ENCODE peak calls at places on chromosome 4, in four cellular contexts. D is HCT116, B is K562, L is HepG2. O is an unnamed sample.

GRCh38 chr4:37885496-37885895 is 5.4 kb upstream of the TBC1D1 start:
- DNase-seq in D (no peak), B (no peak), L (no peak), O (no peak)

GRCh38 chr4:180542445-180543100 is 1700.6 kb upstream of the TENM3 start:
- DNase-seq in D (peak), B (no peak), L (no peak), O (no peak)

GRCh38 chr4:83013420-83013867 is 2.8 kb upstream of the LIN54 start:
- DNase-seq in D (no peak), B (no peak), L (no peak), O (no peak)

GRCh38 chr4:58061967-58062366 is 951.8 kb upstream of the IGFBP7 start:
- DNase-seq in D (no peak), B (no peak), L (no peak), O (no peak)

GRCh38 chr4:113840850-113841249 is 79.3 kb upstream of the CAMK2D start:
- DNase-seq in D (no peak), B (no peak), L (no peak), O (no peak)

GRCh38 chr4:124206779-124207605 is 505.5 kb downstream of the ANKRD50 start:
- DNase-seq in D (no peak), B (no peak), L (no peak), O (no peak)

GRCh38 chr4:128570380-128570779 is 239.1 kb upstream of the JADE1 start:
- DNase-seq in D (no peak), B (no peak), L (no peak), O (no peak)

GRCh38 chr4:3827616-3828492 is 61.7 kb downstream of the ADRA2C start:
- DNase-seq in D (no peak), B (no peak), L (peak), O (no peak)

GRCh38 chr4:53688186-53688790 is 97.0 kb upstream of the LNX1 start:
- DNase-seq in D (no peak), B (no peak), L (no peak), O (no peak)

GRCh38 chr4:55866973-55867574 is 13.6 kb downstream of the EXOC1 start:
- DNase-seq in D (peak), B (peak), L (peak), O (no peak)

GRCh38 chr4:102503301-102503746 is 2.2 kb downstream of the NFKB1 start:
- DNase-seq in D (no peak), B (no peak), L (peak), O (no peak)

GRCh38 chr4:67897686-67898085 is 13.9 kb upstream of the TMPRSS11D start:
- DNase-seq in D (no peak), B (no peak), L (no peak), O (no peak)

GRCh38 chr4:108107729-108108382 is 60.9 kb downstream of the LEF1 start:
- DNase-seq in D (no peak), B (peak), L (no peak), O (no peak)

GRCh38 chr4:170589597-170590191 is 499.9 kb upstream of the AADAT start:
- DNase-seq in D (peak), B (no peak), L (peak), O (peak)

GRCh38 chr4:107120661-107121060 is 84.5 kb upstream of the DKK2 start:
- DNase-seq in D (no peak), B (no peak), L (no peak), O (no peak)

GRCh38 chr4:123478859-123479345 is 82.3 kb downstream of the SPRY1 start:
- DNase-seq in D (peak), B (no peak), L (peak), O (no peak)

GRCh38 chr4:86032476-86033022 is 327.3 kb downstream of the MAPK10 start:
- DNase-seq in D (no peak), B (no peak), L (no peak), O (no peak)

GRCh38 chr4:187184513-187184912 is 460.9 kb upstream of the FAT1 start:
- DNase-seq in D (no peak), B (no peak), L (no peak), O (no peak)

GRCh38 chr4:57318694-57319093 is 208.5 kb upstream of the IGFBP7 start:
- DNase-seq in D (no peak), B (no peak), L (no peak), O (no peak)

GRCh38 chr4:98557497-98557896 is 100.9 kb downstream of the TSPAN5 start:
- DNase-seq in D (peak), B (no peak), L (no peak), O (no peak)

GRCh38 chr4:98558366-98558765 is 100.0 kb downstream of the TSPAN5 start:
- DNase-seq in D (no peak), B (no peak), L (no peak), O (no peak)

GRCh38 chr4:98558770-98559169 is 99.6 kb downstream of the TSPAN5 start:
- DNase-seq in D (no peak), B (no peak), L (no peak), O (no peak)

GRCh38 chr4:98556451-98556850 is 102.0 kb downstream of the TSPAN5 start:
- DNase-seq in D (no peak), B (no peak), L (no peak), O (no peak)

DNA sequence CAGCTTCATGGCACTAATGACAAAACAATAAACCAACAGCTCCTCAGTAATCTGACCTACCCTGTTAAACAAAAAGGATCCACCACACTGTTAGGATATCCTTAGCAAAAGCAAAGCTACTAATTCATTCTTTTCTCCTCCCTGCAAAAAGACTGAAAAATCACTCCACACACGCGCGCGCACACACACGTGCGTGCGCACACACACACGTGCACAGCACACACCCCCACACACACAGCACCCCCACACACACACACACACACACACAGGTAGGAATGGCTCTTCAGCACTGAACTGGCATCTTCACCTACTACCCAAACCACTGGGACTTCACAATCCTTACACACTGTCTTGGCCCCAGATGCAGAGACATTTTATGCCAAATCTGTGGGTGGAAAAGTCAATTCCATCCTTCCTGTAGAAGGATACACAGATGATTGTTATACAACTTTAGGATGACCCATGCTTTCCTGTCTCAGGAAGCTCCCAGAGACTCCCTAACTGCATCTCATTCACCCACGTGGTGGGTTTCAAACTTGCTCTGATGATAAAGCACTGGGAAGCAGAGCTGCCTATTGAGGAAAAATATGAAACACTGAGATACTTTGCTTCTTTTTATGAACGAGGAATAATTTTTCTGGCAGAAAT is 102.5 kb downstream of the TSPAN5 start:
- DNase-seq in D (no peak), B (no peak), L (no peak), O (no peak)
- TF ChIP-seq REST in D (no peak), B (no peak), L (no peak), O (no peak)

GRCh38 chr4:154490589-154491340 is 834 bp downstream of the DCHS2 start:
- DNase-seq in D (no peak), B (no peak), L (no peak), O (no peak)
- TF ChIP-seq TCF7L2 in D (no peak), B (no peak), L (no peak), O (no peak)

GRCh38 chr4:93409035-93409434 is 419.5 kb upstream of the ATOH1 start:
- DNase-seq in D (no peak), B (no peak), L (no peak), O (no peak)
- TF ChIP-seq POLR2AphosphoS5 in D (no peak), B (no peak), L (no peak), O (no peak)

GRCh38 chr4:151015458-151016344 is 617 bp upstream of the LRBA start:
- DNase-seq in D (peak), B (peak), L (peak), O (no peak)
- TF ChIP-seq REST in D (no peak), B (peak), L (no peak), O (no peak)

GRCh38 chr4:8167815-8168214 is 9.2 kb upstream of the ABLIM2 start:
- DNase-seq in D (no peak), B (no peak), L (no peak), O (no peak)
- TF ChIP-seq TCF7L2 in D (no peak), B (no peak), L (no peak), O (no peak)

GRCh38 chr4:118981839-118982381 is 93.3 kb downstream of the SYNPO2 start:
- DNase-seq in D (peak), B (peak), L (peak), O (peak)
- TF ChIP-seq POLR2AphosphoS5 in D (no peak), B (no peak), L (no peak), O (no peak)

GRCh38 chr4:6573551-6573950 is 1.4 kb upstream of the MAN2B2 start:
- DNase-seq in D (no peak), B (no peak), L (no peak), O (no peak)

GRCh38 chr4:6573986-6574746 is 823 bp upstream of the MAN2B2 start:
- DNase-seq in D (no peak), B (no peak), L (no peak), O (no peak)

GRCh38 chr4:6576512-6576911 is 1.5 kb downstream of the MAN2B2 start:
- DNase-seq in D (no peak), B (no peak), L (no peak), O (no peak)

GRCh38 chr4:6575503-6576240 is 683 bp downstream of the MAN2B2 start:
- DNase-seq in D (no peak), B (peak), L (no peak), O (no peak)

GRCh38 chr4:6574747-6575502 is at the start of gene MAN2B2:
- DNase-seq in D (peak), B (peak), L (peak), O (no peak)
- TF ChIP-seq REST in D (no peak), B (no peak), L (peak), O (no peak)

GRCh38 chr4:40916218-40916555 is 166.4 kb downstream of the NSUN7 start:
- DNase-seq in D (no peak), B (no peak), L (no peak), O (no peak)
- TF ChIP-seq TCF7L2 in D (no peak), B (no peak), L (no peak), O (no peak)